ENCODE peak calls at places on chromosomes 6 and 20, in eight cellular contexts. E is cardiac muscle cell; A is activated CD4-positive, alpha-beta T cell treated with anti-CD3 and anti-CD28 coated beads, Interleukin-2, amount 10 ng/mL, durations not matched to agents 7 days and 5 days; H is astrocyte of the spinal cord; G is spleen; C is stimulated activated CD8-positive, alpha-beta memory T cell treated with anti-CD3 and anti-CD28 coated beads, Interleukin-12 subunit alpha, Interleukin-12 subunit beta, amount 100 ng/mL, for 4 hours; K is foreskin fibroblast; V is COR-L47. T is an unnamed sample.

GRCh38 chr20:61978491-61978890 is 87.2 kb downstream of the TAF4 start:
- DNase-seq in V (no peak), K (no peak), A (no peak), G (peak), H (no peak), C (no peak), E (no peak), T (no peak)

GRCh38 chr20:1376453-1377270 is 16.2 kb downstream of the FKBP1A start:
- DNase-seq in G (no peak), E (no peak), V (no peak), K (no peak), C (no peak), A (no peak), H (no peak), T (peak)

GRCh38 chr6:37544530-37544929 is 44.8 kb upstream of the CCDC167 start:
- DNase-seq in H (no peak), G (no peak), E (no peak), K (no peak), V (no peak), C (no peak), A (no peak), T (no peak)

GRCh38 chr6:167570460-167571400 is 245.8 kb downstream of the TTLL2 start:
- DNase-seq in A (no peak), G (no peak), K (no peak), C (no peak), V (no peak), E (no peak), H (no peak), T (no peak)

GRCh38 chr6:119256978-119257462 is 92.5 kb downstream of the MAN1A1 start:
- DNase-seq in K (no peak), A (no peak), V (no peak), G (no peak), E (no peak), H (no peak), C (no peak), T (no peak)

GRCh38 chr6:40689181-40689580 is 102.0 kb upstream of the LRFN2 start:
- DNase-seq in A (no peak), K (no peak), V (no peak), C (no peak), E (no peak), H (no peak), G (no peak), T (no peak)

GRCh38 chr6:105799051-105799450 is 287.1 kb upstream of the PRDM1 start:
- DNase-seq in G (no peak), A (no peak), V (no peak), E (no peak), C (no peak), H (no peak), K (no peak), T (peak)

GRCh38 chr20:61673152-61673551 is 392.5 kb downstream of the TAF4 start:
- DNase-seq in C (no peak), E (no peak), V (peak), A (no peak), H (no peak), G (peak), K (no peak), T (no peak)

GRCh38 chr6:10847684-10848083 is 9.3 kb upstream of the MAK start:
- DNase-seq in A (no peak), V (no peak), C (no peak), K (no peak), H (peak), G (no peak), E (no peak), T (peak)

GRCh38 chr6:112180095-112180820 is 74.1 kb downstream of the LAMA4 start:
- DNase-seq in K (peak), A (peak), C (no peak), H (peak), E (peak), V (peak), G (no peak), T (peak)

GRCh38 chr20:56032251-56032650 is 26.9 kb upstream of the CBLN4 start:
- DNase-seq in G (no peak), K (no peak), V (no peak), C (no peak), H (peak), E (no peak), A (no peak), T (no peak)

GRCh38 chr6:82144007-82144851 is 103.3 kb downstream of the IBTK start:
- DNase-seq in A (no peak), K (peak), C (no peak), V (no peak), E (peak), H (peak), G (no peak), T (no peak)

GRCh38 chr20:32079655-32080109 is 27.6 kb downstream of the HCK start:
- DNase-seq in E (no peak), V (no peak), H (no peak), K (no peak), G (no peak), C (no peak), A (no peak), T (no peak)

GRCh38 chr20:62203378-62204030 is 16.6 kb downstream of the HRH3 start:
- DNase-seq in V (no peak), E (no peak), K (no peak), C (no peak), A (no peak), G (peak), H (no peak), T (no peak)

GRCh38 chr6:137933696-137934095 is 66.6 kb downstream of the TNFAIP3 start:
- DNase-seq in E (no peak), A (no peak), C (no peak), G (no peak), V (no peak), K (peak), H (peak), T (no peak)

GRCh38 chr6:22320750-22321149 is 23.9 kb upstream of the PRL start:
- DNase-seq in V (no peak), G (no peak), A (no peak), C (no peak), E (no peak), K (peak), H (peak), T (no peak)

GRCh38 chr6:3377536-3378397 is 79.1 kb downstream of the SLC22A23 start:
- DNase-seq in E (no peak), K (no peak), A (no peak), V (no peak), G (no peak), H (peak), C (no peak), T (no peak)

GRCh38 chr6:49072885-49073620 is 390.0 kb downstream of the MMUT start:
- DNase-seq in C (no peak), A (no peak), V (no peak), H (no peak), G (no peak), K (no peak), E (no peak), T (no peak)

GRCh38 chr6:72816022-72816421 is 194.2 kb downstream of the KCNQ5 start:
- DNase-seq in G (no peak), C (no peak), H (no peak), E (no peak), A (no peak), K (no peak), V (no peak), T (no peak)

GRCh38 chr6:25242567-25242966 is 36.6 kb upstream of the CARMIL1 start:
- DNase-seq in H (no peak), A (no peak), V (no peak), C (no peak), K (no peak), E (no peak), G (no peak), T (no peak)

GRCh38 chr20:64145458-64146300 is 18.6 kb upstream of the MYT1 start:
- DNase-seq in V (no peak), E (no peak), G (peak), K (no peak), H (no peak), A (no peak), C (no peak), T (no peak)

T was measured in AML-193.